ENCODE peak calls at places on chromosomes 16 and 17, in eight cellular contexts. One of them, this sample, is unnamed. For H3K27me3, the result is how much of the 10 kb centered on the place peaks cover.

GRCh38 chr16:30876867-30877266 is 17.0 kb downstream of the BCL7C start:
- DNase-seq in kidney epithelial cell: no peak
- DNase-seq in endothelial cell of umbilical vein: no peak
- DNase-seq in upper lobe of right lung: no peak
- DNase-seq in body of pancreas: no peak
- DNase-seq in BE2C: peak
- DNase-seq in lower lobe of right lung: no peak
- DNase-seq in transverse colon: no peak
- DNase-seq in this sample: no peak

GRCh38 chr17:63881935-63882601 is at the start of gene GH2:
- DNase-seq in lower lobe of right lung: no peak
- DNase-seq in kidney epithelial cell: no peak
- DNase-seq in transverse colon: peak
- DNase-seq in body of pancreas: peak
- DNase-seq in endothelial cell of umbilical vein: peak
- DNase-seq in BE2C: peak
- DNase-seq in upper lobe of right lung: no peak
- DNase-seq in this sample: peak

GRCh38 chr16:71676236-71676635 is 48.3 kb downstream of the PHLPP2 start:
- DNase-seq in kidney epithelial cell: no peak
- DNase-seq in endothelial cell of umbilical vein: no peak
- DNase-seq in transverse colon: no peak
- DNase-seq in BE2C: no peak
- DNase-seq in upper lobe of right lung: no peak
- DNase-seq in body of pancreas: no peak
- DNase-seq in lower lobe of right lung: no peak
- DNase-seq in this sample: no peak

GRCh38 chr17:17506181-17506741 is 10.1 kb upstream of the RASD1 start:
- DNase-seq in kidney epithelial cell: no peak
- DNase-seq in endothelial cell of umbilical vein: no peak
- DNase-seq in transverse colon: peak
- DNase-seq in BE2C: no peak
- DNase-seq in lower lobe of right lung: peak
- DNase-seq in upper lobe of right lung: peak
- DNase-seq in body of pancreas: peak
- DNase-seq in this sample: no peak

GRCh38 chr16:72897707-72898106 is 150.2 kb downstream of the ZFHX3 start:
- DNase-seq in upper lobe of right lung: no peak
- DNase-seq in body of pancreas: no peak
- DNase-seq in kidney epithelial cell: no peak
- DNase-seq in lower lobe of right lung: no peak
- DNase-seq in endothelial cell of umbilical vein: no peak
- DNase-seq in transverse colon: no peak
- DNase-seq in BE2C: no peak
- DNase-seq in this sample: no peak

GRCh38 chr16:10988164-10988803 is 43.9 kb downstream of the CLEC16A start:
- DNase-seq in lower lobe of right lung: peak
- DNase-seq in endothelial cell of umbilical vein: no peak
- DNase-seq in BE2C: peak
- DNase-seq in transverse colon: no peak
- DNase-seq in kidney epithelial cell: no peak
- DNase-seq in body of pancreas: no peak
- DNase-seq in upper lobe of right lung: no peak
- DNase-seq in this sample: no peak

GRCh38 chr17:32279933-32280716 is 14.5 kb downstream of the RHBDL3 start:
- DNase-seq in endothelial cell of umbilical vein: no peak
- DNase-seq in upper lobe of right lung: no peak
- DNase-seq in BE2C: no peak
- DNase-seq in transverse colon: no peak
- DNase-seq in body of pancreas: no peak
- DNase-seq in lower lobe of right lung: no peak
- DNase-seq in kidney epithelial cell: no peak
- DNase-seq in this sample: no peak

GRCh38 chr17:68385490-68386215 is 71.6 kb downstream of the WIPI1 start:
- DNase-seq in transverse colon: no peak
- DNase-seq in body of pancreas: no peak
- DNase-seq in endothelial cell of umbilical vein: no peak
- DNase-seq in upper lobe of right lung: no peak
- DNase-seq in lower lobe of right lung: no peak
- DNase-seq in BE2C: no peak
- DNase-seq in kidney epithelial cell: no peak
- DNase-seq in this sample: no peak

GRCh38 chr17:259341-259976 is 78.0 kb upstream of the DOC2B start:
- DNase-seq in transverse colon: no peak
- DNase-seq in body of pancreas: no peak
- DNase-seq in BE2C: no peak
- DNase-seq in kidney epithelial cell: no peak
- DNase-seq in endothelial cell of umbilical vein: peak
- DNase-seq in lower lobe of right lung: peak
- DNase-seq in upper lobe of right lung: peak
- DNase-seq in this sample: no peak

GRCh38 chr16:30585022-30585399 is 486 bp downstream of the ZNF785 start:
- DNase-seq in endothelial cell of umbilical vein: no peak
- DNase-seq in upper lobe of right lung: no peak
- DNase-seq in kidney epithelial cell: no peak
- DNase-seq in body of pancreas: no peak
- DNase-seq in lower lobe of right lung: peak
- DNase-seq in BE2C: no peak
- DNase-seq in transverse colon: peak
- DNase-seq in this sample: no peak

GRCh38 chr17:1413281-1413791 is 13.3 kb upstream of the YWHAE start:
- DNase-seq in BE2C: peak
- DNase-seq in body of pancreas: peak
- DNase-seq in kidney epithelial cell: peak
- DNase-seq in upper lobe of right lung: peak
- DNase-seq in endothelial cell of umbilical vein: peak
- DNase-seq in transverse colon: peak
- DNase-seq in lower lobe of right lung: peak
- DNase-seq in this sample: peak

GRCh38 chr17:47652570-47652969 is 2.9 kb downstream of the KPNB1 start:
- DNase-seq in upper lobe of right lung: no peak
- DNase-seq in lower lobe of right lung: no peak
- DNase-seq in BE2C: no peak
- DNase-seq in endothelial cell of umbilical vein: peak
- DNase-seq in transverse colon: no peak
- DNase-seq in body of pancreas: no peak
- DNase-seq in kidney epithelial cell: no peak
- DNase-seq in this sample: no peak

GRCh38 chr17:68600881-68601564 is at the start of gene FAM20A:
- DNase-seq in BE2C: peak
- DNase-seq in lower lobe of right lung: peak
- DNase-seq in kidney epithelial cell: no peak
- DNase-seq in endothelial cell of umbilical vein: no peak
- DNase-seq in body of pancreas: peak
- DNase-seq in upper lobe of right lung: peak
- DNase-seq in transverse colon: peak
- DNase-seq in this sample: peak

GRCh38 chr16:27097671-27098275 is 31.0 kb downstream of the C16orf82 start:
- DNase-seq in body of pancreas: peak
- DNase-seq in upper lobe of right lung: no peak
- DNase-seq in BE2C: no peak
- DNase-seq in kidney epithelial cell: no peak
- DNase-seq in lower lobe of right lung: no peak
- DNase-seq in transverse colon: no peak
- DNase-seq in endothelial cell of umbilical vein: no peak
- DNase-seq in this sample: peak

DNA sequence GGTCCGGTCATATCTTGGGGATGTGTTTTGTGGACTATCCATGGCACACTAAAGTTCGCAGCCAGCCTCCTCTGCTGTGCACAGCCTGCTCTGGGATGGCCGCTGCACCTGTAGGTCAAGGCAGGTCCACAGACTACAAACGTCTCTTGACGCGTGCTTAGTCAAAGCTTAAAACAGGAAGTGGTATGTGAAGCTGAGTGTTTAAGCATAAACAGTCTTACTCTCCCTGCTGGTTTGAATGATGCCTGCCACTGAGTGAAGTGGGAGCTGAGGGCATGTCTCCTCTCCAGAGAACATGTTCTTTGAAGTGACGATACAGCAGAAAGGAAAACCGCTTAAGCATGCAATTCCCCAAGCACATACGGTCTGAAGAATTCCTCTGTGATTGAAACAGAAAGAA is 365.6 kb downstream of the SLC39A11 start:
- DNase-seq in lower lobe of right lung: no peak
- DNase-seq in kidney epithelial cell: peak
- DNase-seq in BE2C: no peak
- DNase-seq in endothelial cell of umbilical vein: no peak
- DNase-seq in transverse colon: peak
- DNase-seq in body of pancreas: no peak
- DNase-seq in upper lobe of right lung: no peak
- DNase-seq in this sample: no peak
- H3K4me3 ChIP-seq in lower lobe of right lung: peak
- H3K4me3 ChIP-seq in kidney epithelial cell: no peak
- H3K4me3 ChIP-seq in BE2C: no peak
- H3K4me3 ChIP-seq in endothelial cell of umbilical vein: no peak
- H3K4me3 ChIP-seq in transverse colon: no peak
- H3K4me3 ChIP-seq in body of pancreas: no peak
- H3K4me3 ChIP-seq in upper lobe of right lung: peak
- H3K4me3 ChIP-seq in this sample: no peak

GRCh38 chr17:19287651-19288050 is 50.5 kb downstream of the EPN2 start:
- DNase-seq in body of pancreas: no peak
- DNase-seq in upper lobe of right lung: no peak
- DNase-seq in transverse colon: no peak
- DNase-seq in endothelial cell of umbilical vein: no peak
- DNase-seq in BE2C: no peak
- DNase-seq in kidney epithelial cell: no peak
- DNase-seq in lower lobe of right lung: no peak
- DNase-seq in this sample: no peak

GRCh38 chr17:19284005-19284959 is 47.1 kb downstream of the EPN2 start:
- DNase-seq in endothelial cell of umbilical vein: peak
- DNase-seq in upper lobe of right lung: no peak
- DNase-seq in kidney epithelial cell: no peak
- DNase-seq in lower lobe of right lung: no peak
- DNase-seq in body of pancreas: no peak
- DNase-seq in transverse colon: no peak
- DNase-seq in BE2C: no peak
- DNase-seq in this sample: no peak

GRCh38 chr17:19286751-19287341 is 49.7 kb downstream of the EPN2 start:
- DNase-seq in lower lobe of right lung: no peak
- DNase-seq in endothelial cell of umbilical vein: no peak
- DNase-seq in kidney epithelial cell: no peak
- DNase-seq in transverse colon: no peak
- DNase-seq in upper lobe of right lung: no peak
- DNase-seq in body of pancreas: no peak
- DNase-seq in BE2C: no peak
- DNase-seq in this sample: no peak

GRCh38 chr17:19288453-19288852 is 51.3 kb downstream of the EPN2 start:
- DNase-seq in kidney epithelial cell: peak
- DNase-seq in upper lobe of right lung: no peak
- DNase-seq in transverse colon: no peak
- DNase-seq in endothelial cell of umbilical vein: no peak
- DNase-seq in body of pancreas: no peak
- DNase-seq in lower lobe of right lung: no peak
- DNase-seq in BE2C: no peak
- DNase-seq in this sample: no peak

DNA sequence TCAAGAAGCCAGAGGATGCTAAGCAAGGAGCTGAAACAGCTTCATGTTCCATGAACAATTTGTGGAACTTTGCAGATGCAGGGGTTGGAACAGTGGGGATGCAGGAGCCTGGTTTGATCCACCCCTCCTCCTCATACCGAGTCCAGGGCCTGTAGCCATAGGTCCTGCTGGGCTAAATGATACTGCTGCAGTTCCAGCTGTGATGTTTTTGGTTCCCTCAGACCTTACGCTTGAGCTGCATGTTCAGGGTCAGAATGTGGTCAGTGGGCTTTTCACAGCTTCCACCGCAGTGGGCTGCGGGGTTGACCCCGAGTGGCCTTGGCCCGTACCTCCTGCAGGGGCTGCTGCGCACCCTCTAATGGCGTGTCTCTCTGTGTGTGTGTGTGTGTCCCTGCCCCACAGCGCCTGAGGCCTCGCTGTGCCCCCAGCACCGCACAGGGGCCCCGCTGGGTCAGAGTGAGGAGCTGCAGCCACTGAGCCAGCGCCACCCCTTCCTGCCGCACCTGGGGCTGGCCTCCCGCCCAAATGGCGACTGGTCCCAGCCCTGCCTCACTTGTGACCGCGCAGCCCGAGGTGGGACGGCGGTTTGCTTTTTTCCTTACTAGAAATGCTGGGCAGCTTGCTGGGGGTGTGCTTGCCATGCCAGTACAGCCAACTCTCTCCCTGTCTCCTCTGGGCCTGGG is 48.2 kb downstream of the EPN2 start:
- DNase-seq in endothelial cell of umbilical vein: no peak
- DNase-seq in upper lobe of right lung: no peak
- DNase-seq in transverse colon: no peak
- DNase-seq in kidney epithelial cell: no peak
- DNase-seq in body of pancreas: no peak
- DNase-seq in lower lobe of right lung: no peak
- DNase-seq in BE2C: no peak
- DNase-seq in this sample: no peak
- H3K27me3 ChIP-seq in endothelial cell of umbilical vein: under half
- H3K27me3 ChIP-seq in upper lobe of right lung: under half
- H3K27me3 ChIP-seq in transverse colon: under half
- H3K27me3 ChIP-seq in kidney epithelial cell: under half
- H3K27me3 ChIP-seq in body of pancreas: under half
- H3K27me3 ChIP-seq in lower lobe of right lung: under half
- H3K27me3 ChIP-seq in BE2C: under half
- H3K27me3 ChIP-seq in this sample: under half

DNA sequence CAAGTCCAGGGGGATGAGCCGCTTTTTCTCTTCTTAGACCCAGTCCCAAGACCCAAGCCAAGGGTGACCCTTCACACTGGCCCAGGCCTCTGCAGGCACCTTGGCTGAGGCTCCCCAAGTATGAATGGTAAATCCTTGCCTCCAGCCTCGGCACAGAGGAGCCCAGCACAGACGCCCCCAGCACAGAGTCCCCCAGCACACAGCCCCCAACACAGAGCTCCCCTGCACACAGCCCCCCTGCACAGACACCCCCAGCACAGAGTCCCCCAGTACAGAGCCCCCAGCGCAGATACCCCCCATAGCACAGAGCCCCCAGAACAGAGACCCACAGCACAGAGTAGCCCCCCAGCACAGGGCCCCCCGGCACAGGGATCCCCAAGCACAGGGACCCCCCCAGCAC is 1.0 kb upstream of the MCRIP2 start:
- DNase-seq in kidney epithelial cell: no peak
- DNase-seq in lower lobe of right lung: no peak
- DNase-seq in endothelial cell of umbilical vein: no peak
- DNase-seq in upper lobe of right lung: no peak
- DNase-seq in body of pancreas: no peak
- DNase-seq in BE2C: no peak
- DNase-seq in transverse colon: no peak
- DNase-seq in this sample: no peak
- H3K4me3 ChIP-seq in kidney epithelial cell: no peak
- H3K4me3 ChIP-seq in lower lobe of right lung: no peak
- H3K4me3 ChIP-seq in endothelial cell of umbilical vein: no peak
- H3K4me3 ChIP-seq in upper lobe of right lung: no peak
- H3K4me3 ChIP-seq in body of pancreas: no peak
- H3K4me3 ChIP-seq in BE2C: no peak
- H3K4me3 ChIP-seq in transverse colon: peak
- H3K4me3 ChIP-seq in this sample: no peak

DNA sequence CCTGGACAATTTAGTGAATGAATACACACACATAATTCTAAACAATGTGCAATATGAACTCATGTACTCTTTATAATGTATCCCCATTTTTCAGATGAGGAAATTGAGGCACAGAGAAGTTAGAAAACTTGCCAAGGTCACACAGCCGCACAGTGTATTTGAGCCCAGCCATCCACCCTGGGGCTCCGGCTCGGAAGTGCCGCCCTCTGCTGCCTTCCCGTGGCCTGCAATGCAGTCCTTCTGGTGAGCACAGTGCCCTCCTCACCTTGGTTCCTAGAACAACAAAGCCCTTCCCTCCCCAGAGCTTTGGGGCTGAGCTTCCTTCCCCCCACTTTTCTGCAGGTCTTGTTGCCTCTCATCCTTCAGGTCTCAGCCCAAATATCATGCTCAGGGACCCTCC is 63.7 kb downstream of the C16orf78 start:
- DNase-seq in body of pancreas: no peak
- DNase-seq in transverse colon: no peak
- DNase-seq in lower lobe of right lung: no peak
- DNase-seq in kidney epithelial cell: no peak
- DNase-seq in upper lobe of right lung: no peak
- DNase-seq in BE2C: no peak
- DNase-seq in endothelial cell of umbilical vein: no peak
- DNase-seq in this sample: no peak
- H3K27me3 ChIP-seq in body of pancreas: under half
- H3K27me3 ChIP-seq in transverse colon: under half
- H3K27me3 ChIP-seq in lower lobe of right lung: under half
- H3K27me3 ChIP-seq in kidney epithelial cell: under half
- H3K27me3 ChIP-seq in upper lobe of right lung: under half
- H3K27me3 ChIP-seq in BE2C: under half
- H3K27me3 ChIP-seq in endothelial cell of umbilical vein: under half
- H3K27me3 ChIP-seq in this sample: under half